ENCODE peak calls at places on chromosomes 2 and 18, in nine cellular contexts. G, S, Y, X, Z, M, T, L and H are unnamed samples.

GRCh38 chr2:160646684-160647444 is 153.3 kb upstream of the RBMS1 start:
- DNase-seq in G (peak; percentile 81), S (no peak), Y (peak; percentile 50), X (peak; percentile 88), Z (peak; percentile 73), M (no peak), T (no peak), L (no peak), H (no peak)

GRCh38 chr18:12376034-12376717 is 851 bp downstream of the AFG3L2 start:
- DNase-seq in G (no peak), S (no peak), Y (peak; percentile 23), X (no peak), Z (peak; percentile 14), M (peak; percentile 69), T (peak; percentile 43), L (peak; percentile 69), H (no peak)

GRCh38 chr2:12534646-12535263 is 182.0 kb upstream of the TRIB2 start:
- DNase-seq in G (peak; percentile 22), S (peak; percentile 97), Y (no peak), X (no peak), Z (no peak), M (no peak), T (no peak), L (no peak), H (no peak)

GRCh38 chr2:44674473-44675299 is 266.8 kb upstream of the SIX3 start:
- DNase-seq in G (no peak), S (no peak), Y (no peak), X (no peak), Z (no peak), M (no peak), T (no peak), L (no peak), H (no peak)

GRCh38 chr2:88831071-88831791 is 139.8 kb downstream of the RPIA start:
- DNase-seq in G (no peak), S (no peak), Y (no peak), X (no peak), Z (no peak), M (no peak), T (no peak), L (no peak), H (no peak)

GRCh38 chr2:22912398-22912797 is 472.6 kb upstream of the KLHL29 start:
- DNase-seq in G (no peak), S (no peak), Y (no peak), X (no peak), Z (no peak), M (no peak), T (no peak), L (no peak), H (no peak)

GRCh38 chr2:166610180-166610919 is 116.3 kb upstream of the SCN7A start:
- DNase-seq in G (no peak), S (no peak), Y (no peak), X (no peak), Z (peak; percentile 32), M (no peak), T (no peak), L (peak; percentile 63), H (no peak)

GRCh38 chr2:53969285-53970094 is 1.3 kb downstream of the PSME4 start:
- DNase-seq in G (no peak), S (peak; percentile 80), Y (peak; percentile 25), X (peak; percentile 53), Z (no peak), M (no peak), T (no peak), L (no peak), H (no peak)

GRCh38 chr2:23925702-23926288 is 1.1 kb downstream of the ATAD2B start:
- DNase-seq in G (peak; percentile 51), S (peak; percentile 68), Y (peak; percentile 76), X (peak; percentile 64), Z (peak; percentile 56), M (peak; percentile 83), T (peak; percentile 73), L (peak; percentile 82), H (peak; percentile 54)

GRCh38 chr2:71531522-71532047 is 78.2 kb downstream of the DYSF start:
- DNase-seq in G (no peak), S (peak; percentile 25), Y (no peak), X (no peak), Z (no peak), M (no peak), T (no peak), L (no peak), H (no peak)

GRCh38 chr2:218218409-218219185 is 1.6 kb downstream of the ARPC2 start:
- DNase-seq in G (no peak), S (no peak), Y (no peak), X (peak; percentile 35), Z (no peak), M (no peak), T (no peak), L (no peak), H (no peak)
- TF ChIP-seq POLR2A in G (no peak), S (no peak), Y (no peak), X (no peak), Z (no peak), M (no peak), T (no peak), L (no peak), H (peak; percentile 57)

DNA sequence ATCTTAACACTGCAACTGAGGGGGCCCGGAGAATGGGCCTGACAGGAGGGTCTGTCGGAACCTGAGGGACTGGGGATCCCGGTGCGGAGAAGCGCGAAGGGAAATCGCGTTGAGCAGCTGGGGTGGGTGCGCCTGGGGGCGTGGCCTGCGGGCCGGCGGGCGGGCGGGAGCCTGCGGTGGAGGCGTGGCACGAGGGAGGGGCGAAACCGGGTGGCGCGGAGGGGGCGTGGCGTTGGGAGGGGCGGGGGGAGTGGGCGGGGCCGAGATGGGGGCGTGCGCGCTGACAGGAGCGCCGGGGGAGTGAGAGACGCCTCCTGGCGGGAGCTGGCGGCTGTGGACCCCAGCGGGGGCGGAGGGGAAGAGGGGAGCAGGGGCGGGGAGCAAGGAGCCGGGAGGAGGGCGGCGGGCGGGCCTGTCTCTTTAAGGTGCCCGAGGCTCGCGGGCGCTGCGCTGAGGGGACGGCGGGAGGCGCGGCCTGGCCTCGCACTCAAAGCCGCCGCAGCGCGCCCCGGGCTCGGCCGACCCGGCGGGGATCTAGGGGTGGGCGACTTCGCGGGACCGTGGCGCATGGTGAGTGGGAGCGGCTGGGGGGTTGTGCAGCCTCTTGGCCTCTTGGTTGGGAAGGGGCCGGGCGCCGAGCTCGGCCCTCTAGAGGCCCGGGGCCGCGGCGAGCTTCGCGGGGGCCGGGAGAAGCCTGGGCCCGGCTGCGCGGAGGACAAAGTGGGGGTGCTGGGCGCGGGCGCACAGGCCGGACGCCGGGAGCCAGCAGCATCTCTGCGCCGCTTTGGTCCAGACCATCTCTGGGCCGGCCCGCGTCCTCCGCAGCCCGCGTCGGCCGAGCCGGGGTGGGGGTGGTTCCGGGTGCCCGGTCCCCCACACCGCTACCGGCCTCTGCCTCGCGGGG is at the start of gene TWSG1:
- DNase-seq in G (peak; percentile 75), S (peak; percentile 93), Y (peak; percentile 96), X (peak; percentile 92), Z (peak; percentile 96), M (peak; percentile 96), T (peak; percentile 94), L (peak; percentile 98), H (peak; percentile 93)
- TF ChIP-seq POLR2A in G (no peak), S (no peak), Y (peak; percentile 80), X (peak; percentile 75), Z (peak; percentile 80), M (peak; percentile 45), T (peak; percentile 55), L (peak; percentile 41), H (no peak)

DNA sequence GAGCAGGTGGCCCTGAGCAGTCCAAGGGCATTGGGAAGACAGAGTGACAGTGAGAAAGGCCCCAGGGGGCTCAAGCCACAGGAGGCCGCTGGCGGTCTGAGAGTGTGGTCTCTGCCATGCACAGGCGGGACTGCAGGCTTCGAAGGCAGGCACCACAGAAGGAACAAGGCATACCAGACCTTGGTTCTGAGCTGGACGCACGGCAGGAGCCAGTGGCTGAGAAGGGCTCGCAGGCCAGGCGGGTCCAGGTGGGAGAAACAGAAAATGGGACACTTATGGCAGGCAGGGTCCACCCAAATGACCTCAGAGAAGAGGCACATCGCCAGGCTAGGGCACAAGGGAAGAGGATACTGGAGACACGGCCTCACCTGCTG is 14.9 kb downstream of the HJURP start:
- DNase-seq in G (no peak), S (no peak), Y (no peak), X (no peak), Z (no peak), M (no peak), T (no peak), L (no peak), H (no peak)
- TF ChIP-seq POLR2A in G (no peak), S (no peak), Y (no peak), X (no peak), Z (no peak), M (no peak), T (no peak), L (no peak), H (no peak)

DNA sequence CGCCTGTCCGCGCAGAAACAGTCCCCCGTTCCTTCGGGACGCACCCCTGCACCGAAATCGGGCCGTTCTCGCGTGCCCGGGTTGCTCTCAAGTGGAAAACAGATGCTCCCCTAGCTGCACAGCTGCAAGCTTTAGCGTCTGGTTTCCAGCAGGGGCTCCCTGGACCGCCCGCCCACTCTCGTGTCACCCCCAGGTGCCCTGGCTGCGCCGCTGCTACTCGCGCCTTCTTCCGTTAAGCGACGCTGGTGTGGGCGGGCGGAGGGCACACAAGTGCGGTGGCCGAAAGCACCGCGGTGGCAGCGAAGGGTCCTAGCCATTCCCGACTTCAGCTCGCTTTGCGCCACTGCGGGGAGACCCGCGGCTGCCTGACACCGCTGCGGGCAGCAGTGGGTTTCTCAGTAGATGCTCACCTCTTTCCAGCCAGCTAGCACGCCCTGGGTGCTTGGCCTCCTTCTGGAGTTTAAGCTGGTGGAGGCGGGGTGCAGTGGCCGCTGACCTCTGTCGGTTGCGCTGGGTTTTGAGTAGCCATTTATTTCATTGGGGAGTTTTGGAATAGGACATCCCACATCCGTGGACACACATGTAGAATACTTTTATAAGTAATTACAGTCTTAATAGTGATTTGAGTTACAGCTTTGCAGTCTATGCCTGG is 806 bp downstream of the ZNF407 start:
- DNase-seq in G (peak; percentile 24), S (peak; percentile 46), Y (peak; percentile 59), X (peak; percentile 15), Z (peak; percentile 61), M (peak; percentile 53), T (peak; percentile 60), L (peak; percentile 80), H (peak; percentile 60)
- TF ChIP-seq POLR2A in G (no peak), S (no peak), Y (no peak), X (no peak), Z (no peak), M (no peak), T (no peak), L (no peak), H (peak; percentile 17)

GRCh38 chr2:20436716-20437470 is 10.0 kb upstream of the RHOB start:
- DNase-seq in G (no peak), S (no peak), Y (no peak), X (no peak), Z (no peak), M (no peak), T (peak; percentile 3), L (peak; percentile 36), H (no peak)

GRCh38 chr2:20439193-20439475 is 7.7 kb upstream of the RHOB start:
- DNase-seq in G (no peak), S (peak; percentile 49), Y (peak; percentile 58), X (no peak), Z (no peak), M (no peak), T (peak; percentile 31), L (peak; percentile 45), H (no peak)

GRCh38 chr2:20440001-20440560 is 6.8 kb upstream of the RHOB start:
- DNase-seq in G (no peak), S (no peak), Y (no peak), X (no peak), Z (no peak), M (no peak), T (peak; percentile 2), L (peak; percentile 58), H (no peak)

GRCh38 chr2:20439503-20439902 is 7.4 kb upstream of the RHOB start:
- DNase-seq in G (no peak), S (no peak), Y (peak; percentile 54), X (no peak), Z (no peak), M (no peak), T (peak; percentile 8), L (peak; percentile 62), H (no peak)

GRCh38 chr2:20438334-20439192 is 8.3 kb upstream of the RHOB start:
- DNase-seq in G (no peak), S (peak; percentile 94), Y (peak; percentile 44), X (no peak), Z (no peak), M (no peak), T (peak; percentile 57), L (peak; percentile 84), H (no peak)
- TF ChIP-seq POLR2A in G (peak; percentile 26), S (no peak), Y (peak; percentile 35), X (peak; percentile 59), Z (no peak), M (peak; percentile 53), T (peak; percentile 78), L (peak; percentile 40), H (no peak)